ENCODE peak calls at places on chromosomes 7 and 10, in seven cellular contexts. N is HT1080; J is natural killer cell; Q is activated naive CD8-positive, alpha-beta T cell treated with anti-CD3 and anti-CD28 coated beads, Interleukin-2, amount 50 U/mL, for 16 hours; X is RPMI7951; U is substantia nigra; D is COR-L47. O is an unnamed sample.

GRCh38 chr10:114603943-114604342 is 54.1 kb downstream of the ABLIM1 start:
- DNase-seq in N (no peak), J (no peak), Q (no peak), X (no peak), U (no peak), D (no peak), O (no peak)

GRCh38 chr7:31134246-31135188 is 82.4 kb downstream of the ADCYAP1R1 start:
- DNase-seq in N (peak; percentile 66), J (no peak), Q (no peak), X (peak; percentile 74), U (peak; percentile 57), D (peak; percentile 74), O (peak; percentile 91)

GRCh38 chr7:23410446-23411183 is 59.7 kb downstream of the IGF2BP3 start:
- DNase-seq in N (no peak), J (no peak), Q (no peak), X (no peak), U (no peak), D (no peak), O (no peak)

GRCh38 chr10:93566435-93567276 is at the start of gene FFAR4:
- DNase-seq in N (no peak), J (no peak), Q (no peak), X (peak; percentile 5), U (no peak), D (peak; percentile 19), O (no peak)

GRCh38 chr7:134885967-134886352 is 100.3 kb upstream of the AGBL3 start:
- DNase-seq in N (peak; percentile 72), J (no peak), Q (no peak), X (peak; percentile 78), U (no peak), D (no peak), O (no peak)

GRCh38 chr10:88687853-88688467 is 18.1 kb upstream of the LIPK start:
- DNase-seq in N (peak; percentile 8), J (no peak), Q (no peak), X (peak; percentile 7), U (no peak), D (no peak), O (peak; percentile 41)

GRCh38 chr7:105937411-105937810 is 25.7 kb upstream of the CDHR3 start:
- DNase-seq in N (no peak), J (no peak), Q (no peak), X (no peak), U (no peak), D (no peak), O (no peak)

GRCh38 chr10:17607603-17608332 is 9.4 kb downstream of the HACD1 start:
- DNase-seq in N (peak; percentile 24), J (no peak), Q (no peak), X (peak; percentile 64), U (no peak), D (no peak), O (peak; percentile 63)

GRCh38 chr7:120916538-120916937 is 34.0 kb upstream of the ING3 start:
- DNase-seq in N (no peak), J (no peak), Q (no peak), X (no peak), U (no peak), D (no peak), O (no peak)

GRCh38 chr7:73918926-73919693 is 58.2 kb downstream of the TMEM270 start:
- DNase-seq in N (no peak), J (no peak), Q (no peak), X (no peak), U (no peak), D (no peak), O (no peak)

GRCh38 chr7:101507791-101508252 is 121.3 kb downstream of the MYL10 start:
- DNase-seq in N (peak; percentile 55), J (no peak), Q (no peak), X (peak; percentile 52), U (no peak), D (peak; percentile 74), O (peak; percentile 87)

GRCh38 chr7:88789480-88790064 is 6.0 kb downstream of the TEX47 start:
- DNase-seq in N (peak; percentile 10), J (no peak), Q (no peak), X (peak; percentile 9), U (no peak), D (no peak), O (peak; percentile 59)

GRCh38 chr7:2567663-2568238 is 9.0 kb downstream of the IQCE start:
- DNase-seq in N (no peak), J (no peak), Q (no peak), X (peak; percentile 39), U (peak; percentile 43), D (no peak), O (peak; percentile 84)

GRCh38 chr7:6128205-6128604 is 97.0 kb downstream of the ANKRD61 start:
- DNase-seq in N (no peak), J (no peak), Q (no peak), X (no peak), U (no peak), D (no peak), O (no peak)

GRCh38 chr10:34547283-34547682 is 267.8 kb downstream of the PARD3 start:
- DNase-seq in N (no peak), J (no peak), Q (no peak), X (no peak), U (no peak), D (no peak), O (no peak)

GRCh38 chr10:93368210-93368609 is 113.9 kb downstream of the MYOF start:
- DNase-seq in N (no peak), J (no peak), Q (no peak), X (no peak), U (no peak), D (no peak), O (no peak)

GRCh38 chr7:147413243-147413642 is 1177.3 kb upstream of the C7orf33 start:
- DNase-seq in N (no peak), J (no peak), Q (no peak), X (no peak), U (no peak), D (no peak), O (no peak)

GRCh38 chr10:112446055-112446854 is 459 bp downstream of the ZDHHC6 start:
- DNase-seq in N (peak; percentile 23), J (no peak), Q (no peak), X (peak; percentile 30), U (no peak), D (no peak), O (no peak)

GRCh38 chr10:89029785-89030437 is 39.3 kb downstream of the FAS start:
- DNase-seq in N (peak; percentile 65), J (peak; percentile 43), Q (peak; percentile 46), X (peak; percentile 69), U (peak; percentile 64), D (peak; percentile 24), O (peak; percentile 74)

GRCh38 chr10:3493621-3494020 is 291.4 kb downstream of the KLF6 start:
- DNase-seq in N (no peak), J (no peak), Q (no peak), X (peak; percentile 38), U (no peak), D (no peak), O (no peak)

GRCh38 chr7:157701395-157701794 is 364.6 kb downstream of the DNAJB6 start:
- DNase-seq in N (no peak), J (no peak), Q (no peak), X (no peak), U (no peak), D (no peak), O (no peak)

GRCh38 chr7:50978633-50979215 is 196.0 kb upstream of the GRB10 start:
- DNase-seq in N (no peak), J (no peak), Q (no peak), X (peak; percentile 95), U (no peak), D (no peak), O (peak; percentile 74)

GRCh38 chr10:42974693-42975002 is 102.2 kb upstream of the RET start:
- DNase-seq in N (no peak), J (peak; percentile 6), Q (no peak), X (no peak), U (no peak), D (no peak), O (no peak)

GRCh38 chr7:123975049-123975448 is 50.0 kb downstream of the SPAM1 start:
- DNase-seq in N (no peak), J (no peak), Q (no peak), X (no peak), U (no peak), D (no peak), O (no peak)

GRCh38 chr7:114141415-114141814 is 222.6 kb upstream of the PPP1R3A start:
- DNase-seq in N (peak; percentile 25), J (no peak), Q (no peak), X (no peak), U (no peak), D (no peak), O (no peak)

GRCh38 chr10:74213571-74214162 is 62.6 kb downstream of the ADK start:
- DNase-seq in N (peak; percentile 15), J (no peak), Q (peak; percentile 1), X (peak; percentile 31), U (no peak), D (peak; percentile 0), O (peak; percentile 55)

GRCh38 chr10:85152488-85152887 is 824.1 kb downstream of the CCSER2 start:
- DNase-seq in N (no peak), J (no peak), Q (no peak), X (no peak), U (no peak), D (no peak), O (no peak)

O was measured in SK-MEL-5.